ENCODE peak calls at places on chromosome 6, in ten cellular contexts. One of them, this sample, is unnamed.
A peak's percentile ranks its signal among the peaks of the same experiment; 100 is the strongest.

GRCh38 chr6:52263709-52264320 is 19.5 kb upstream of the IL17F start:
- DNase-seq in heart right ventricle: peak; percentile 33
- DNase-seq in lower lobe of right lung: peak; percentile 64
- DNase-seq in cardiac fibroblast: peak; percentile 73
- DNase-seq in fibroblast of pulmonary artery: peak; percentile 72
- DNase-seq in astrocyte of the cerebellum: peak; percentile 32
- DNase-seq in astrocyte: no peak
- DNase-seq in mucosa of descending colon: peak; percentile 66
- DNase-seq in psoas muscle: peak; percentile 64
- DNase-seq in CD8-positive, alpha-beta T cell: peak; percentile 55
- DNase-seq in this sample: peak; percentile 58

GRCh38 chr6:128036808-128037570 is 136.1 kb upstream of the THEMIS start:
- DNase-seq in astrocyte: no peak
- DNase-seq in lower lobe of right lung: no peak
- DNase-seq in CD8-positive, alpha-beta T cell: no peak
- DNase-seq in astrocyte of the cerebellum: no peak
- DNase-seq in mucosa of descending colon: no peak
- DNase-seq in psoas muscle: no peak
- DNase-seq in cardiac fibroblast: peak; percentile 12
- DNase-seq in heart right ventricle: no peak
- DNase-seq in fibroblast of pulmonary artery: peak; percentile 8
- DNase-seq in this sample: no peak

GRCh38 chr6:114939630-114940029 is 596.8 kb upstream of the HS3ST5 start:
- DNase-seq in fibroblast of pulmonary artery: no peak
- DNase-seq in cardiac fibroblast: no peak
- DNase-seq in psoas muscle: no peak
- DNase-seq in lower lobe of right lung: no peak
- DNase-seq in CD8-positive, alpha-beta T cell: no peak
- DNase-seq in astrocyte of the cerebellum: no peak
- DNase-seq in heart right ventricle: no peak
- DNase-seq in astrocyte: no peak
- DNase-seq in mucosa of descending colon: no peak
- DNase-seq in this sample: no peak

GRCh38 chr6:159996087-159996622 is 27.3 kb downstream of the IGF2R start:
- DNase-seq in psoas muscle: no peak
- DNase-seq in heart right ventricle: no peak
- DNase-seq in lower lobe of right lung: no peak
- DNase-seq in fibroblast of pulmonary artery: no peak
- DNase-seq in astrocyte of the cerebellum: no peak
- DNase-seq in astrocyte: no peak
- DNase-seq in CD8-positive, alpha-beta T cell: no peak
- DNase-seq in mucosa of descending colon: no peak
- DNase-seq in cardiac fibroblast: no peak
- DNase-seq in this sample: no peak

GRCh38 chr6:135250751-135251356 is 69.7 kb downstream of the MYB start:
- DNase-seq in lower lobe of right lung: no peak
- DNase-seq in mucosa of descending colon: peak; percentile 51
- DNase-seq in fibroblast of pulmonary artery: no peak
- DNase-seq in astrocyte: no peak
- DNase-seq in astrocyte of the cerebellum: no peak
- DNase-seq in heart right ventricle: no peak
- DNase-seq in CD8-positive, alpha-beta T cell: no peak
- DNase-seq in psoas muscle: no peak
- DNase-seq in cardiac fibroblast: no peak
- DNase-seq in this sample: no peak

GRCh38 chr6:32109765-32110160 is 625 bp upstream of the TNXB start:
- DNase-seq in lower lobe of right lung: no peak
- DNase-seq in psoas muscle: no peak
- DNase-seq in fibroblast of pulmonary artery: no peak
- DNase-seq in astrocyte of the cerebellum: no peak
- DNase-seq in astrocyte: no peak
- DNase-seq in CD8-positive, alpha-beta T cell: no peak
- DNase-seq in heart right ventricle: no peak
- DNase-seq in mucosa of descending colon: no peak
- DNase-seq in cardiac fibroblast: no peak
- DNase-seq in this sample: no peak

GRCh38 chr6:29926795-29927427 is 15.4 kb upstream of the HLA-A start:
- DNase-seq in heart right ventricle: peak; percentile 77
- DNase-seq in astrocyte of the cerebellum: peak; percentile 2
- DNase-seq in CD8-positive, alpha-beta T cell: peak; percentile 83
- DNase-seq in fibroblast of pulmonary artery: peak; percentile 50
- DNase-seq in cardiac fibroblast: peak; percentile 72
- DNase-seq in psoas muscle: peak; percentile 81
- DNase-seq in lower lobe of right lung: peak; percentile 91
- DNase-seq in astrocyte: no peak
- DNase-seq in mucosa of descending colon: peak; percentile 91
- DNase-seq in this sample: peak; percentile 65

GRCh38 chr6:303263-303662 is 11.0 kb downstream of the DUSP22 start:
- DNase-seq in lower lobe of right lung: no peak
- DNase-seq in heart right ventricle: no peak
- DNase-seq in astrocyte of the cerebellum: no peak
- DNase-seq in cardiac fibroblast: no peak
- DNase-seq in CD8-positive, alpha-beta T cell: no peak
- DNase-seq in astrocyte: no peak
- DNase-seq in psoas muscle: no peak
- DNase-seq in mucosa of descending colon: no peak
- DNase-seq in fibroblast of pulmonary artery: no peak
- DNase-seq in this sample: no peak

GRCh38 chr6:107328081-107328480 is 131.3 kb downstream of the PDSS2 start:
- DNase-seq in mucosa of descending colon: no peak
- DNase-seq in cardiac fibroblast: no peak
- DNase-seq in astrocyte: no peak
- DNase-seq in lower lobe of right lung: no peak
- DNase-seq in CD8-positive, alpha-beta T cell: no peak
- DNase-seq in psoas muscle: no peak
- DNase-seq in heart right ventricle: no peak
- DNase-seq in fibroblast of pulmonary artery: no peak
- DNase-seq in astrocyte of the cerebellum: no peak
- DNase-seq in this sample: no peak

GRCh38 chr6:107329063-107329462 is 130.3 kb downstream of the PDSS2 start:
- DNase-seq in mucosa of descending colon: no peak
- DNase-seq in fibroblast of pulmonary artery: no peak
- DNase-seq in astrocyte: no peak
- DNase-seq in psoas muscle: no peak
- DNase-seq in cardiac fibroblast: no peak
- DNase-seq in CD8-positive, alpha-beta T cell: no peak
- DNase-seq in lower lobe of right lung: no peak
- DNase-seq in heart right ventricle: no peak
- DNase-seq in astrocyte of the cerebellum: no peak
- DNase-seq in this sample: no peak

GRCh38 chr6:107331409-107332386 is 127.7 kb downstream of the PDSS2 start:
- DNase-seq in mucosa of descending colon: no peak
- DNase-seq in heart right ventricle: no peak
- DNase-seq in astrocyte: peak; percentile 31
- DNase-seq in astrocyte of the cerebellum: no peak
- DNase-seq in CD8-positive, alpha-beta T cell: no peak
- DNase-seq in psoas muscle: no peak
- DNase-seq in lower lobe of right lung: no peak
- DNase-seq in cardiac fibroblast: no peak
- DNase-seq in fibroblast of pulmonary artery: no peak
- DNase-seq in this sample: no peak

GRCh38 chr6:107333491-107333890 is 125.9 kb downstream of the PDSS2 start:
- DNase-seq in mucosa of descending colon: no peak
- DNase-seq in cardiac fibroblast: no peak
- DNase-seq in lower lobe of right lung: no peak
- DNase-seq in astrocyte: no peak
- DNase-seq in astrocyte of the cerebellum: no peak
- DNase-seq in heart right ventricle: no peak
- DNase-seq in CD8-positive, alpha-beta T cell: no peak
- DNase-seq in fibroblast of pulmonary artery: no peak
- DNase-seq in psoas muscle: no peak
- DNase-seq in this sample: no peak

DNA sequence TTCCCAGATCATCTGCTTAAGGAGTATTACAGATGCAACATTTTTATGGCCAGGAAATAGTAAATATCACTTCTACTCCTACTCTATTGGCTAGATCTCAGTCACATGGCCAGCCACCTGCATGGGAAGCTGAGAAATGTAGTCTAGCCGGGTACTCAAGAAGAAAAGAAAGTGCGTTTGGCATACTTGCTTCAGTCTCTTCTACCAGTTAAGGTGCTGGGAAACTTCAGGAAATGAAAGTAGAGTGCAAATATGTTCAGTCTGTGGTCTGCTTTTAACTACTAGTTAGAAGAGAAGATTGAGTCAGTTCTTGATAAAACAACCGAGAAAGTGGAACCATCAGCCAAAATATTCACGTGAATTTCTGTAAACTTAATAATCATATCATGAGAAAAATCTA is 129.2 kb downstream of the PDSS2 start:
- DNase-seq in fibroblast of pulmonary artery: no peak
- DNase-seq in CD8-positive, alpha-beta T cell: no peak
- DNase-seq in psoas muscle: no peak
- DNase-seq in astrocyte: no peak
- DNase-seq in cardiac fibroblast: no peak
- DNase-seq in heart right ventricle: no peak
- DNase-seq in mucosa of descending colon: no peak
- DNase-seq in lower lobe of right lung: peak; percentile 49
- DNase-seq in astrocyte of the cerebellum: no peak
- DNase-seq in this sample: no peak
- H3K4me3 ChIP-seq in fibroblast of pulmonary artery: no peak overlapping the region
- H3K4me3 ChIP-seq in CD8-positive, alpha-beta T cell: no peak overlapping the region
- H3K4me3 ChIP-seq in psoas muscle: no peak overlapping the region
- H3K4me3 ChIP-seq in astrocyte: no peak overlapping the region
- H3K4me3 ChIP-seq in cardiac fibroblast: no peak overlapping the region
- H3K4me3 ChIP-seq in heart right ventricle: no peak overlapping the region
- H3K4me3 ChIP-seq in mucosa of descending colon: no peak overlapping the region
- H3K4me3 ChIP-seq in lower lobe of right lung: no peak overlapping the region
- H3K4me3 ChIP-seq in astrocyte of the cerebellum: no peak overlapping the region
- H3K4me3 ChIP-seq in this sample: no peak overlapping the region

GRCh38 chr6:87151786-87152527 is 3.4 kb upstream of the ZNF292 start:
- DNase-seq in cardiac fibroblast: peak; percentile 65
- DNase-seq in CD8-positive, alpha-beta T cell: peak; percentile 62
- DNase-seq in astrocyte: peak; percentile 43
- DNase-seq in mucosa of descending colon: peak; percentile 48
- DNase-seq in fibroblast of pulmonary artery: peak; percentile 60
- DNase-seq in lower lobe of right lung: peak; percentile 76
- DNase-seq in heart right ventricle: peak; percentile 63
- DNase-seq in psoas muscle: peak; percentile 83
- DNase-seq in astrocyte of the cerebellum: no peak
- DNase-seq in this sample: no peak

GRCh38 chr6:87154641-87155271 is 609 bp upstream of the ZNF292 start:
- DNase-seq in psoas muscle: no peak
- DNase-seq in cardiac fibroblast: peak; percentile 85
- DNase-seq in heart right ventricle: no peak
- DNase-seq in CD8-positive, alpha-beta T cell: peak; percentile 56
- DNase-seq in fibroblast of pulmonary artery: peak; percentile 87
- DNase-seq in astrocyte of the cerebellum: peak; percentile 28
- DNase-seq in mucosa of descending colon: no peak
- DNase-seq in lower lobe of right lung: no peak
- DNase-seq in astrocyte: peak; percentile 86
- DNase-seq in this sample: peak; percentile 75

GRCh38 chr6:87155920-87156600 is 695 bp downstream of the ZNF292 start:
- DNase-seq in CD8-positive, alpha-beta T cell: peak; percentile 40
- DNase-seq in psoas muscle: peak; percentile 60
- DNase-seq in lower lobe of right lung: peak; percentile 66
- DNase-seq in mucosa of descending colon: peak; percentile 67
- DNase-seq in fibroblast of pulmonary artery: peak; percentile 43
- DNase-seq in astrocyte of the cerebellum: no peak
- DNase-seq in heart right ventricle: peak; percentile 32
- DNase-seq in astrocyte: peak; percentile 44
- DNase-seq in cardiac fibroblast: peak; percentile 46
- DNase-seq in this sample: peak; percentile 42

GRCh38 chr6:87152528-87152950 is 2.8 kb upstream of the ZNF292 start:
- DNase-seq in mucosa of descending colon: peak; percentile 12
- DNase-seq in CD8-positive, alpha-beta T cell: no peak
- DNase-seq in heart right ventricle: no peak
- DNase-seq in fibroblast of pulmonary artery: peak; percentile 18
- DNase-seq in psoas muscle: no peak
- DNase-seq in astrocyte of the cerebellum: no peak
- DNase-seq in cardiac fibroblast: peak; percentile 12
- DNase-seq in astrocyte: peak; percentile 21
- DNase-seq in lower lobe of right lung: no peak
- DNase-seq in this sample: no peak

GRCh38 chr6:87155272-87155919 is at the start of gene ZNF292:
- DNase-seq in CD8-positive, alpha-beta T cell: peak; percentile 90
- DNase-seq in lower lobe of right lung: peak; percentile 99
- DNase-seq in astrocyte of the cerebellum: peak; percentile 94
- DNase-seq in mucosa of descending colon: peak; percentile 99
- DNase-seq in cardiac fibroblast: peak; percentile 99
- DNase-seq in psoas muscle: peak; percentile 98
- DNase-seq in heart right ventricle: peak; percentile 95
- DNase-seq in fibroblast of pulmonary artery: peak; percentile 98
- DNase-seq in astrocyte: peak; percentile 93
- DNase-seq in this sample: peak; percentile 91
- TF ChIP-seq CTCF in CD8-positive, alpha-beta T cell: no peak
- TF ChIP-seq CTCF in lower lobe of right lung: no peak
- TF ChIP-seq CTCF in astrocyte of the cerebellum: no peak
- TF ChIP-seq CTCF in mucosa of descending colon: peak; percentile 9
- TF ChIP-seq CTCF in cardiac fibroblast: no peak
- TF ChIP-seq CTCF in psoas muscle: no peak
- TF ChIP-seq CTCF in heart right ventricle: no peak
- TF ChIP-seq CTCF in fibroblast of pulmonary artery: no peak
- TF ChIP-seq CTCF in astrocyte: no peak
- TF ChIP-seq CTCF in this sample: no peak

DNA sequence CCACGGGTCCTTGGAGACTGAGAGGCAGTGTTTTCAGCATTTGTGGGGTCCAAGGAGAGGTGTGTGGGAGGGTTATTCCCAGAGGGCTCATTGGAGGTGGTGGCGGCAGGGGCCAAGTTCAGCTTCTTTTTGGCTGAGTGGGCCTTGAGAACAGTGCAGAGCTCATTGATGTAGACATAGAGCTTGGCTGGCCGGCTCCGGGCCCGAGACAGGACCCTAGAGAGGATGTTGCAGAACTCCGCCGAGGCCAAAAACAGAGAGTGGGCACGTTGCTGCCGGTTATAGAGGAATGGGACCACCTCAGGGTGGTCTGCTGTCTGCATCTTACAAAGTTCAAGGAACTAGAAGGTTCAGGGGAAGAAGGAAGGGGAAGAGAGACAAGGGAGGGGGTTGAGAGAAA is 3.7 kb upstream of the ZBTB22 start:
- DNase-seq in fibroblast of pulmonary artery: no peak
- DNase-seq in psoas muscle: no peak
- DNase-seq in cardiac fibroblast: no peak
- DNase-seq in mucosa of descending colon: no peak
- DNase-seq in astrocyte: no peak
- DNase-seq in lower lobe of right lung: no peak
- DNase-seq in astrocyte of the cerebellum: no peak
- DNase-seq in CD8-positive, alpha-beta T cell: no peak
- DNase-seq in heart right ventricle: no peak
- DNase-seq in this sample: no peak
- H3K4me3 ChIP-seq in fibroblast of pulmonary artery: peak overlapping the region; percentile 87
- H3K4me3 ChIP-seq in psoas muscle: peak overlapping the region; percentile 80
- H3K4me3 ChIP-seq in cardiac fibroblast: no peak overlapping the region
- H3K4me3 ChIP-seq in mucosa of descending colon: no peak overlapping the region
- H3K4me3 ChIP-seq in astrocyte: peak overlapping the region; percentile 82
- H3K4me3 ChIP-seq in lower lobe of right lung: peak overlapping the region; percentile 71
- H3K4me3 ChIP-seq in astrocyte of the cerebellum: peak overlapping the region; percentile 73
- H3K4me3 ChIP-seq in CD8-positive, alpha-beta T cell: peak overlapping the region; percentile 93
- H3K4me3 ChIP-seq in heart right ventricle: peak overlapping the region; percentile 13
- H3K4me3 ChIP-seq in this sample: no peak overlapping the region

DNA sequence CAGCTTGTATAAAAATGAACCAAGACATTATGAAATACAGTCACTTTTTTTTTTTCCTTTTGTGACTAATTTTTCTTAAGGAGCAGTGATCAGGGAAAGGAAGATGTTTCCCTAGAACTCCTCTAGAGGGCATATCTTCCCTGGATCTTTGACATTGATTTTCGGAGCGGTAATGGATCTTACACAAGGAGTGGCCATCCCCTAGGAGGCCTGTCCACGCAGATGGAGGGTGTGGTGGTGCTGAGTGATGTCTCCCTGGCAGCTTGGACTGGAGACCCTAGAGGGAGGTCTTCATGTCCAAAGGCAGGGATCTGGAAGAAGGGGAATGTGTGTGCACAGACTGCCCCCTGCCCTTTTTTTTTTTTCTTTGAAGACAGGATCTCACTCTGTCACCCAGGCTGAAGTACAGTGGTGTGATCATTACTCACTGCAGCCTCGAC is 7.0 kb upstream of the KIFC1 start:
- DNase-seq in fibroblast of pulmonary artery: peak; percentile 83
- DNase-seq in astrocyte: peak; percentile 52
- DNase-seq in mucosa of descending colon: no peak
- DNase-seq in lower lobe of right lung: no peak
- DNase-seq in cardiac fibroblast: peak; percentile 80
- DNase-seq in CD8-positive, alpha-beta T cell: no peak
- DNase-seq in heart right ventricle: no peak
- DNase-seq in psoas muscle: no peak
- DNase-seq in astrocyte of the cerebellum: peak; percentile 32
- DNase-seq in this sample: peak; percentile 85
- TF ChIP-seq CTCF in fibroblast of pulmonary artery: peak; percentile 60
- TF ChIP-seq CTCF in astrocyte: peak; percentile 42
- TF ChIP-seq CTCF in mucosa of descending colon: no peak
- TF ChIP-seq CTCF in lower lobe of right lung: no peak
- TF ChIP-seq CTCF in cardiac fibroblast: peak; percentile 54
- TF ChIP-seq CTCF in CD8-positive, alpha-beta T cell: no peak
- TF ChIP-seq CTCF in heart right ventricle: peak; percentile 28
- TF ChIP-seq CTCF in psoas muscle: no peak
- TF ChIP-seq CTCF in astrocyte of the cerebellum: peak; percentile 57
- TF ChIP-seq CTCF in this sample: peak; percentile 45